ENCODE peak calls at places on chromosomes 7 and 10, in four cellular contexts. R is endodermal cell; W is sciatic nerve; F is stimulated activated naive B cell treated with anti-CD40 and anti-IgM and Interleukin-4, amounts not matched to agents 10 μg/mL and 1 μg/mL and 100 μg/mL, for 72 hours. A is an unnamed sample.

GRCh38 chr10:69316313-69317059 is 38.2 kb downstream of the HK1 start:
- DNase-seq in R (peak), W (peak), F (no peak), A (no peak)

GRCh38 chr10:93376372-93377296 is 105.5 kb downstream of the MYOF start:
- DNase-seq in R (peak), W (peak), F (peak), A (no peak)

GRCh38 chr10:71349401-71349800 is 30.3 kb downstream of the SLC29A3 start:
- DNase-seq in R (no peak), W (no peak), F (no peak), A (no peak)

GRCh38 chr7:43647314-43647691 is 64.4 kb downstream of the STK17A start:
- DNase-seq in R (peak), W (no peak), F (no peak), A (no peak)

GRCh38 chr10:104328916-104329710 is 9.2 kb downstream of the ITPRIP start:
- DNase-seq in R (peak), W (no peak), F (peak), A (peak)

GRCh38 chr10:3528271-3528670 is 256.7 kb downstream of the KLF6 start:
- DNase-seq in R (no peak), W (no peak), F (no peak), A (no peak)

GRCh38 chr10:132911712-132912097 is 30.7 kb downstream of the CFAP46 start:
- DNase-seq in R (peak), W (peak), F (no peak), A (no peak)

GRCh38 chr10:69439350-69439739 is 11.9 kb upstream of the TSPAN15 start:
- DNase-seq in R (no peak), W (no peak), F (no peak), A (no peak)

GRCh38 chr7:21869785-21870402 is 75.8 kb downstream of the CDCA7L start:
- DNase-seq in R (peak), W (no peak), F (no peak), A (no peak)

GRCh38 chr10:21099291-21099800 is 202.2 kb upstream of the NEBL start:
- DNase-seq in R (no peak), W (no peak), F (no peak), A (no peak)

GRCh38 chr10:110540038-110540437 is 27.5 kb upstream of the SMC3 start:
- DNase-seq in R (no peak), W (no peak), F (no peak), A (no peak)

GRCh38 chr10:46552526-46553237 is 3.8 kb downstream of the GPRIN2 start:
- DNase-seq in R (peak), W (peak), F (no peak), A (peak)

GRCh38 chr7:156903232-156903909 is 10.4 kb upstream of the LMBR1 start:
- DNase-seq in R (no peak), W (no peak), F (no peak), A (no peak)

GRCh38 chr7:132450188-132450587 is 126.1 kb downstream of the PLXNA4 start:
- DNase-seq in R (no peak), W (no peak), F (no peak), A (no peak)

GRCh38 chr10:85100495-85100894 is 772.1 kb downstream of the CCSER2 start:
- DNase-seq in R (no peak), W (no peak), F (no peak), A (no peak)

GRCh38 chr10:24009115-24009514 is 199.8 kb upstream of the KIAA1217 start:
- DNase-seq in R (no peak), W (no peak), F (no peak), A (no peak)

A was measured in activated CD8-positive, alpha-beta memory T cell treated with anti-CD3 and anti-CD28 coated beads for 48 hours.